ENCODE peak calls at places on chromosome 12, in five cellular contexts. C, X, D, Z and M are unnamed samples.

GRCh38 chr12:6821674-6822433 is at the start of gene GPR162:
- DNase-seq in C (no peak), X (peak; percentile 61), D (peak; percentile 43), Z (no peak), M (no peak)

GRCh38 chr12:103930787-103931536 is 752 bp downstream of the HSP90B1 start:
- DNase-seq in C (no peak), X (no peak), D (peak; percentile 28), Z (no peak), M (no peak)

GRCh38 chr12:106032141-106032925 is 106.4 kb downstream of the NUAK1 start:
- DNase-seq in C (no peak), X (no peak), D (no peak), Z (no peak), M (no peak)

GRCh38 chr12:54428050-54429013 is 9.3 kb upstream of the ITGA5 start:
- DNase-seq in C (no peak), X (no peak), D (peak; percentile 79), Z (no peak), M (no peak)

GRCh38 chr12:124453419-124454351 is 113.7 kb downstream of the NCOR2 start:
- DNase-seq in C (peak; percentile 87), X (peak; percentile 34), D (peak; percentile 91), Z (peak; percentile 71), M (peak; percentile 46)

GRCh38 chr12:76627346-76628135 is 68.0 kb upstream of the OSBPL8 start:
- DNase-seq in C (no peak), X (no peak), D (no peak), Z (no peak), M (no peak)

GRCh38 chr12:10363922-10364838 is 25.7 kb downstream of the KLRK1 start:
- DNase-seq in C (no peak), X (peak; percentile 19), D (peak; percentile 57), Z (no peak), M (peak; percentile 32)

GRCh38 chr12:6613015-6613775 is 6.0 kb upstream of the CHD4 start:
- DNase-seq in C (no peak), X (peak; percentile 62), D (peak; percentile 89), Z (no peak), M (no peak)

GRCh38 chr12:41051909-41052308 is 136.2 kb upstream of the PDZRN4 start:
- DNase-seq in C (no peak), X (no peak), D (no peak), Z (no peak), M (no peak)

GRCh38 chr12:14771651-14772137 is 31.6 kb downstream of the WBP11 start:
- DNase-seq in C (no peak), X (no peak), D (no peak), Z (peak; percentile 45), M (no peak)

GRCh38 chr12:41739066-41739465 is 405.6 kb downstream of the GXYLT1 start:
- DNase-seq in C (no peak), X (no peak), D (no peak), Z (no peak), M (no peak)